ENCODE peak calls at places on chromosomes 1 and 21, in nine cellular contexts. One of them, this sample, is unnamed.

GRCh38 chr1:48526045-48526714 is 54.2 kb upstream of the SPATA6 start:
- DNase-seq in astrocyte of the spinal cord: no peak
- DNase-seq in fibroblast of lung: peak; percentile 88
- DNase-seq in ovary: no peak
- DNase-seq in GM06990: no peak
- DNase-seq in colonic mucosa: peak; percentile 30
- DNase-seq in astrocyte of the cerebellum: no peak
- DNase-seq in endothelial cell of umbilical vein: no peak
- DNase-seq in fibroblast of the aortic adventitia: peak; percentile 58
- DNase-seq in this sample: peak; percentile 33

GRCh38 chr21:42581676-42582371 is 68.2 kb downstream of the SLC37A1 start:
- DNase-seq in astrocyte of the cerebellum: no peak
- DNase-seq in colonic mucosa: no peak
- DNase-seq in fibroblast of the aortic adventitia: no peak
- DNase-seq in GM06990: no peak
- DNase-seq in endothelial cell of umbilical vein: no peak
- DNase-seq in astrocyte of the spinal cord: no peak
- DNase-seq in ovary: peak; percentile 73
- DNase-seq in fibroblast of lung: no peak
- DNase-seq in this sample: no peak

GRCh38 chr1:35646043-35646442 is 4.7 kb upstream of the PSMB2 start:
- DNase-seq in fibroblast of the aortic adventitia: no peak
- DNase-seq in ovary: no peak
- DNase-seq in fibroblast of lung: no peak
- DNase-seq in colonic mucosa: no peak
- DNase-seq in endothelial cell of umbilical vein: no peak
- DNase-seq in astrocyte of the spinal cord: no peak
- DNase-seq in GM06990: no peak
- DNase-seq in astrocyte of the cerebellum: no peak
- DNase-seq in this sample: no peak

GRCh38 chr1:68322837-68323687 is 90.7 kb upstream of the WLS start:
- DNase-seq in colonic mucosa: no peak
- DNase-seq in astrocyte of the cerebellum: peak; percentile 75
- DNase-seq in astrocyte of the spinal cord: peak; percentile 89
- DNase-seq in GM06990: no peak
- DNase-seq in fibroblast of lung: peak; percentile 63
- DNase-seq in endothelial cell of umbilical vein: no peak
- DNase-seq in ovary: peak; percentile 62
- DNase-seq in fibroblast of the aortic adventitia: peak; percentile 75
- DNase-seq in this sample: peak; percentile 79

GRCh38 chr1:89149229-89149628 is 23.3 kb upstream of the GBP2 start:
- DNase-seq in GM06990: no peak
- DNase-seq in ovary: peak; percentile 33
- DNase-seq in astrocyte of the cerebellum: no peak
- DNase-seq in fibroblast of the aortic adventitia: peak; percentile 58
- DNase-seq in colonic mucosa: no peak
- DNase-seq in endothelial cell of umbilical vein: peak; percentile 14
- DNase-seq in astrocyte of the spinal cord: peak; percentile 8
- DNase-seq in fibroblast of lung: peak; percentile 49
- DNase-seq in this sample: peak; percentile 44

GRCh38 chr1:220874201-220874655 is 5.0 kb upstream of the HLX start:
- DNase-seq in GM06990: no peak
- DNase-seq in ovary: no peak
- DNase-seq in astrocyte of the cerebellum: no peak
- DNase-seq in endothelial cell of umbilical vein: peak; percentile 93
- DNase-seq in colonic mucosa: peak; percentile 67
- DNase-seq in fibroblast of the aortic adventitia: peak; percentile 79
- DNase-seq in fibroblast of lung: peak; percentile 70
- DNase-seq in astrocyte of the spinal cord: peak; percentile 43
- DNase-seq in this sample: peak; percentile 56

GRCh38 chr1:234139966-234140365 is 233.3 kb upstream of the COA6 start:
- DNase-seq in endothelial cell of umbilical vein: peak; percentile 16
- DNase-seq in colonic mucosa: no peak
- DNase-seq in fibroblast of lung: peak; percentile 46
- DNase-seq in astrocyte of the spinal cord: peak; percentile 82
- DNase-seq in astrocyte of the cerebellum: peak; percentile 20
- DNase-seq in ovary: no peak
- DNase-seq in GM06990: no peak
- DNase-seq in fibroblast of the aortic adventitia: peak; percentile 60
- DNase-seq in this sample: peak; percentile 37

GRCh38 chr1:187471555-187471954 is 642.8 kb downstream of the PLA2G4A start:
- DNase-seq in astrocyte of the cerebellum: peak; percentile 32
- DNase-seq in fibroblast of the aortic adventitia: no peak
- DNase-seq in astrocyte of the spinal cord: peak; percentile 49
- DNase-seq in GM06990: no peak
- DNase-seq in ovary: no peak
- DNase-seq in endothelial cell of umbilical vein: no peak
- DNase-seq in fibroblast of lung: peak; percentile 36
- DNase-seq in colonic mucosa: no peak
- DNase-seq in this sample: peak; percentile 4

GRCh38 chr1:205225901-205226765 is 1.6 kb upstream of the TMCC2 start:
- DNase-seq in GM06990: no peak
- DNase-seq in astrocyte of the spinal cord: peak; percentile 11
- DNase-seq in endothelial cell of umbilical vein: no peak
- DNase-seq in colonic mucosa: no peak
- DNase-seq in fibroblast of lung: no peak
- DNase-seq in ovary: peak; percentile 44
- DNase-seq in fibroblast of the aortic adventitia: no peak
- DNase-seq in astrocyte of the cerebellum: no peak
- DNase-seq in this sample: no peak

GRCh38 chr1:79079770-79080169 is 73.2 kb upstream of the ADGRL4 start:
- DNase-seq in fibroblast of lung: peak; percentile 92
- DNase-seq in astrocyte of the spinal cord: peak; percentile 89
- DNase-seq in endothelial cell of umbilical vein: peak; percentile 98
- DNase-seq in ovary: no peak
- DNase-seq in fibroblast of the aortic adventitia: peak; percentile 91
- DNase-seq in GM06990: no peak
- DNase-seq in colonic mucosa: no peak
- DNase-seq in astrocyte of the cerebellum: peak; percentile 78
- DNase-seq in this sample: peak; percentile 67

GRCh38 chr1:248187363-248187762 is 9.7 kb upstream of the OR2M3 start:
- DNase-seq in colonic mucosa: no peak
- DNase-seq in GM06990: no peak
- DNase-seq in fibroblast of the aortic adventitia: no peak
- DNase-seq in astrocyte of the cerebellum: no peak
- DNase-seq in endothelial cell of umbilical vein: no peak
- DNase-seq in fibroblast of lung: no peak
- DNase-seq in ovary: no peak
- DNase-seq in astrocyte of the spinal cord: no peak
- DNase-seq in this sample: no peak

GRCh38 chr21:42539342-42539741 is 25.7 kb downstream of the SLC37A1 start:
- DNase-seq in GM06990: no peak
- DNase-seq in fibroblast of the aortic adventitia: no peak
- DNase-seq in ovary: no peak
- DNase-seq in astrocyte of the spinal cord: no peak
- DNase-seq in colonic mucosa: peak; percentile 48
- DNase-seq in astrocyte of the cerebellum: no peak
- DNase-seq in endothelial cell of umbilical vein: no peak
- DNase-seq in fibroblast of lung: no peak
- DNase-seq in this sample: no peak

GRCh38 chr1:24281591-24281990 is 37.6 kb upstream of the GRHL3 start:
- DNase-seq in GM06990: no peak
- DNase-seq in colonic mucosa: no peak
- DNase-seq in fibroblast of lung: no peak
- DNase-seq in astrocyte of the cerebellum: no peak
- DNase-seq in fibroblast of the aortic adventitia: no peak
- DNase-seq in astrocyte of the spinal cord: no peak
- DNase-seq in ovary: no peak
- DNase-seq in endothelial cell of umbilical vein: no peak
- DNase-seq in this sample: no peak

GRCh38 chr1:30768169-30768829 is 10.7 kb upstream of the LAPTM5 start:
- DNase-seq in colonic mucosa: no peak
- DNase-seq in astrocyte of the spinal cord: no peak
- DNase-seq in fibroblast of the aortic adventitia: no peak
- DNase-seq in endothelial cell of umbilical vein: no peak
- DNase-seq in ovary: no peak
- DNase-seq in fibroblast of lung: no peak
- DNase-seq in GM06990: no peak
- DNase-seq in astrocyte of the cerebellum: no peak
- DNase-seq in this sample: no peak

GRCh38 chr1:101436100-101436511 is 199.3 kb downstream of the S1PR1 start:
- DNase-seq in fibroblast of the aortic adventitia: no peak
- DNase-seq in astrocyte of the cerebellum: no peak
- DNase-seq in astrocyte of the spinal cord: no peak
- DNase-seq in colonic mucosa: no peak
- DNase-seq in fibroblast of lung: no peak
- DNase-seq in ovary: no peak
- DNase-seq in endothelial cell of umbilical vein: no peak
- DNase-seq in GM06990: peak; percentile 75
- DNase-seq in this sample: no peak

GRCh38 chr21:16870116-16870515 is 642.7 kb upstream of the CXADR start:
- DNase-seq in colonic mucosa: no peak
- DNase-seq in endothelial cell of umbilical vein: no peak
- DNase-seq in astrocyte of the cerebellum: no peak
- DNase-seq in astrocyte of the spinal cord: no peak
- DNase-seq in fibroblast of lung: peak; percentile 68
- DNase-seq in GM06990: no peak
- DNase-seq in fibroblast of the aortic adventitia: peak; percentile 13
- DNase-seq in ovary: no peak
- DNase-seq in this sample: peak; percentile 76

GRCh38 chr1:215555531-215555930 is 11.6 kb upstream of the KCTD3 start:
- DNase-seq in GM06990: no peak
- DNase-seq in fibroblast of lung: no peak
- DNase-seq in ovary: no peak
- DNase-seq in endothelial cell of umbilical vein: no peak
- DNase-seq in fibroblast of the aortic adventitia: no peak
- DNase-seq in colonic mucosa: no peak
- DNase-seq in astrocyte of the cerebellum: no peak
- DNase-seq in astrocyte of the spinal cord: no peak
- DNase-seq in this sample: no peak

GRCh38 chr1:39926343-39926769 is 24.6 kb upstream of the MYCL start:
- DNase-seq in fibroblast of the aortic adventitia: peak; percentile 18
- DNase-seq in GM06990: no peak
- DNase-seq in endothelial cell of umbilical vein: no peak
- DNase-seq in colonic mucosa: no peak
- DNase-seq in astrocyte of the cerebellum: no peak
- DNase-seq in fibroblast of lung: no peak
- DNase-seq in astrocyte of the spinal cord: peak; percentile 35
- DNase-seq in ovary: no peak
- DNase-seq in this sample: no peak

GRCh38 chr1:179761296-179761695 is 18.2 kb downstream of the FAM163A start:
- DNase-seq in GM06990: no peak
- DNase-seq in fibroblast of the aortic adventitia: no peak
- DNase-seq in colonic mucosa: no peak
- DNase-seq in fibroblast of lung: no peak
- DNase-seq in astrocyte of the spinal cord: no peak
- DNase-seq in ovary: no peak
- DNase-seq in endothelial cell of umbilical vein: no peak
- DNase-seq in astrocyte of the cerebellum: no peak
- DNase-seq in this sample: no peak
- TF ChIP-seq CTCF in GM06990: no peak
- TF ChIP-seq CTCF in fibroblast of the aortic adventitia: no peak
- TF ChIP-seq CTCF in colonic mucosa: no peak
- TF ChIP-seq CTCF in fibroblast of lung: no peak
- TF ChIP-seq CTCF in astrocyte of the spinal cord: no peak
- TF ChIP-seq CTCF in ovary: no peak
- TF ChIP-seq CTCF in endothelial cell of umbilical vein: no peak
- TF ChIP-seq CTCF in astrocyte of the cerebellum: no peak
- TF ChIP-seq CTCF in this sample: no peak

DNA sequence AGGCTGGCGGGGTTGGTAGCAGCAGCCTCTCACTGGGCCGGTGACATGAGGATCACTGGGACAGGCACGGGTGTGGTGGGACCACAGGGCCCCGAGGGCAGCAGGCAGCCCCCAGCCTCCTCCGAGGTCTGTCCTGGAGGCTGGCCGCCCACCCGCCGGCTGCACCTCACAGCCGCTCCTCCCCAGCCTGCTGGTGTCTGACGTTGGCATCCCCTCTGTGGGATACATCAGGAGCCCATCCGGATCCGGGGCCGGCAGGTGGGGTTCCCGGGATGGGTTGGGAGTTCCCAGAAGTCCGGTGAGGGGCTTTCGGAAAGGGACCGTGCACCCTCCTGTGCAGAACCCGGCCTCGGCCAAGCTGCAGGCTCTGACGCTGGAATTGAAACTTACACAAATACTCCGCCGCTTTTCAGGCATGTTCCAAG is 142.1 kb upstream of the ARHGEF16 start:
- DNase-seq in astrocyte of the cerebellum: no peak
- DNase-seq in ovary: peak; percentile 51
- DNase-seq in endothelial cell of umbilical vein: no peak
- DNase-seq in fibroblast of the aortic adventitia: no peak
- DNase-seq in astrocyte of the spinal cord: no peak
- DNase-seq in fibroblast of lung: no peak
- DNase-seq in colonic mucosa: no peak
- DNase-seq in GM06990: no peak
- DNase-seq in this sample: no peak
- H3K4me3 ChIP-seq in astrocyte of the cerebellum: no peak overlapping the region
- H3K4me3 ChIP-seq in ovary: no peak overlapping the region
- H3K4me3 ChIP-seq in endothelial cell of umbilical vein: no peak overlapping the region
- H3K4me3 ChIP-seq in fibroblast of the aortic adventitia: no peak overlapping the region
- H3K4me3 ChIP-seq in astrocyte of the spinal cord: no peak overlapping the region
- H3K4me3 ChIP-seq in fibroblast of lung: no peak overlapping the region
- H3K4me3 ChIP-seq in colonic mucosa: no peak overlapping the region
- H3K4me3 ChIP-seq in GM06990: no peak overlapping the region
- H3K4me3 ChIP-seq in this sample: no peak overlapping the region

DNA sequence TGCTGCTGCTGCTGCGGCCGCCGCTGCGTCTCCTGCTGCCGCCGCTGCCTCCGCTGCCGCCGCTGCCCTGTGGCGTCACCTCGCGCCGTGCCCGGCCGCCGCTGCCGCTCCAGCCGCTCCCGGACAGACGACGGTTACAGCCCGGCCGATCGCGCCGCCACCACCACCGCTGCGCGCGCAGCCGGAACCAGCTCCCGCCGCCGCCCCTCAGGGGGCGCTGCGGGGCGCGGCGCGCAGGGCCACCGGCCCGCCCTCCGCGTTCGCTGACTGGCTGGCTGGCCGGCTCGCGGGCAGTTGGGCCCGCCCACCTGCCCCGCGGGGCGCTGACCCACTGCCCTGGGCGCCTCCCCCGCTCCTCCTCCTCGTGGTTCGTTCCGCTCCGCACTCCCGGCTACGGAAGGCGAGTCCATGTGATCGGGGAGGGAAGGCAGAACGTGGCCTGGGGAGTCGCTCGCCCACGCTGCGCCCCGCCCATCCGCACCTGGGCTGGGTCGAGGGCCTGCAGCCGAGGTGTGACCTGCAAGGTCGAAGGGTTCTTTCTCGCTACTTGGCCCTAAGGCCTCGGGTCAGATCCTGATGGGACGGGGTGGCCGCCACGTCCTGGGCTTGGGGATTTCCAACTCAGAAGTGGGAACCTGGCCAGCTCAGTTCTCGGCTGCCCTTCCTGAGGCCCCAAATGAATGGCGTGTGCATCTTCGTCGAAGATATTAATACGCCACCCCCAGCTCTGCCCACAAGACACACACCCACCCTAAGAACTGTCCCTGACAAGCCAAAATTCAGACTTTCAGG is at the start of gene PTP4A2:
- DNase-seq in astrocyte of the cerebellum: peak; percentile 71
- DNase-seq in astrocyte of the spinal cord: peak; percentile 94
- DNase-seq in GM06990: peak; percentile 99
- DNase-seq in ovary: peak; percentile 95
- DNase-seq in fibroblast of the aortic adventitia: peak; percentile 89
- DNase-seq in endothelial cell of umbilical vein: peak; percentile 86
- DNase-seq in colonic mucosa: peak; percentile 96
- DNase-seq in fibroblast of lung: peak; percentile 94
- DNase-seq in this sample: peak; percentile 96
- TF ChIP-seq CTCF in astrocyte of the cerebellum: peak; percentile 5
- TF ChIP-seq CTCF in astrocyte of the spinal cord: peak; percentile 34
- TF ChIP-seq CTCF in GM06990: no peak
- TF ChIP-seq CTCF in ovary: peak; percentile 96
- TF ChIP-seq CTCF in fibroblast of the aortic adventitia: peak; percentile 31
- TF ChIP-seq CTCF in endothelial cell of umbilical vein: peak; percentile 41
- TF ChIP-seq CTCF in colonic mucosa: no peak
- TF ChIP-seq CTCF in fibroblast of lung: peak; percentile 12
- TF ChIP-seq CTCF in this sample: peak; percentile 34

GRCh38 chr1:228555074-228555989 is 68.2 kb downstream of the RNF187 start:
- DNase-seq in colonic mucosa: no peak
- DNase-seq in endothelial cell of umbilical vein: no peak
- DNase-seq in astrocyte of the cerebellum: no peak
- DNase-seq in fibroblast of lung: no peak
- DNase-seq in fibroblast of the aortic adventitia: no peak
- DNase-seq in astrocyte of the spinal cord: no peak
- DNase-seq in GM06990: no peak
- DNase-seq in ovary: no peak
- DNase-seq in this sample: peak; percentile 14
- H3K4me3 ChIP-seq in colonic mucosa: no peak overlapping the region
- H3K4me3 ChIP-seq in endothelial cell of umbilical vein: no peak overlapping the region
- H3K4me3 ChIP-seq in astrocyte of the cerebellum: no peak overlapping the region
- H3K4me3 ChIP-seq in fibroblast of lung: no peak overlapping the region
- H3K4me3 ChIP-seq in fibroblast of the aortic adventitia: no peak overlapping the region
- H3K4me3 ChIP-seq in astrocyte of the spinal cord: no peak overlapping the region
- H3K4me3 ChIP-seq in GM06990: no peak overlapping the region
- H3K4me3 ChIP-seq in ovary: no peak overlapping the region
- H3K4me3 ChIP-seq in this sample: no peak overlapping the region

This sample was measured in fibroblast of villous mesenchyme.